ENCODE peak calls at places on chromosomes 2 and 18, in five cellular contexts. Y is heart left ventricle, Z is brain microvascular endothelial cell, G is HFF-Myc, M is choroid plexus epithelial cell. I is an unnamed sample.

GRCh38 chr18:44601447-44601846 is 79.2 kb upstream of the SETBP1 start:
- DNase-seq in Y (no peak), Z (peak), G (peak), M (peak), I (peak)

GRCh38 chr2:177165103-177165583 is 47.5 kb upstream of the HNRNPA3 start:
- DNase-seq in Z (peak), M (peak), G (no peak), Y (no peak), I (no peak)

GRCh38 chr18:63207825-63208224 is 111.7 kb downstream of the BCL2 start:
- DNase-seq in G (no peak), Y (no peak), Z (no peak), M (no peak), I (no peak)

GRCh38 chr2:73033142-73033765 is 38.3 kb downstream of the SFXN5 start:
- DNase-seq in G (no peak), Z (no peak), M (no peak), Y (no peak), I (no peak)

GRCh38 chr2:54967759-54968365 is 82.4 kb downstream of the RTN4 start:
- DNase-seq in Z (no peak), G (no peak), Y (peak), M (no peak), I (no peak)

GRCh38 chr2:188316354-188316753 is 24.7 kb downstream of the GULP1 start:
- DNase-seq in M (no peak), Y (no peak), Z (no peak), G (no peak), I (no peak)

GRCh38 chr2:156982615-156983014 is 274.9 kb upstream of the GALNT5 start:
- DNase-seq in G (no peak), Z (no peak), M (no peak), Y (no peak), I (no peak)

GRCh38 chr18:57475408-57475807 is 40.2 kb downstream of the ONECUT2 start:
- DNase-seq in Y (no peak), M (no peak), Z (no peak), G (no peak), I (no peak)

GRCh38 chr2:88841224-88841929 is 149.9 kb downstream of the RPIA start:
- DNase-seq in M (no peak), Y (no peak), Z (no peak), G (no peak), I (no peak)

GRCh38 chr2:182077451-182078142 is 91.9 kb downstream of the PPP1R1C start:
- DNase-seq in G (peak), Z (peak), Y (no peak), M (peak), I (peak)

GRCh38 chr2:39118786-39119499 is 1.9 kb downstream of the SOS1 start:
- DNase-seq in M (peak), Y (no peak), G (no peak), Z (no peak), I (no peak)

GRCh38 chr2:69962986-69963730 is 1.7 kb upstream of the ASPRV1 start:
- DNase-seq in G (no peak), Z (no peak), M (no peak), Y (no peak), I (no peak)

GRCh38 chr2:69965756-69966447 is 4.5 kb upstream of the ASPRV1 start:
- DNase-seq in Z (no peak), G (no peak), M (no peak), Y (peak), I (no peak)

GRCh38 chr2:69961496-69961895 is at the start of gene ASPRV1:
- DNase-seq in Y (no peak), M (no peak), Z (no peak), G (no peak), I (no peak)

GRCh38 chr2:69966496-69966895 is 5.1 kb upstream of the ASPRV1 start:
- DNase-seq in Z (no peak), G (no peak), Y (no peak), M (peak), I (no peak)

DNA sequence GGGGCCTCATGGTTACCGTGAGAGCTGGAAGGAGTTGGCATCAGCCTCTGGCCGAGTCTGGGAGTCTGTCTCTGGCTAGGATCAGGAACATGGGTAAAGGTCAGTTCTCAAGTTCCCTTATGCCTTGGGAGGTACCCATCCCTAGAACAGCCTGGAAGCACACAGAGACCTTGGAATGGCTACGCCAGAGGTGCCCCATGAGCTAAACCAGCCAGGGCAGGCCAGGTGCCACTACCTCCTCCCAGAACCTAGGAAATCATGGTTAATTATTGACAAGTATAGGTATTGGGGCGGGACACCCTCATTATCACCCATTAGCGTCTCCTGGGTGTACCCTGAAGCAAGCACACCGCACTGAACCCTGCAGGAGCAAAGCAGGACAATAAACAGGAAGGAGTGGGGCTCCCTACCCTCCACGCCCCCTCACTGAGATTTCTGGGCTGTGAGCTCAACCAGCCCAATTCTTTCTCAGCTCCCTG is 3.0 kb upstream of the ASPRV1 start:
- DNase-seq in Y (no peak), G (no peak), Z (no peak), M (no peak), I (no peak)
- H3K4me3 ChIP-seq in Y (no peak), G (no peak), Z (no peak), M (no peak), I (no peak)

DNA sequence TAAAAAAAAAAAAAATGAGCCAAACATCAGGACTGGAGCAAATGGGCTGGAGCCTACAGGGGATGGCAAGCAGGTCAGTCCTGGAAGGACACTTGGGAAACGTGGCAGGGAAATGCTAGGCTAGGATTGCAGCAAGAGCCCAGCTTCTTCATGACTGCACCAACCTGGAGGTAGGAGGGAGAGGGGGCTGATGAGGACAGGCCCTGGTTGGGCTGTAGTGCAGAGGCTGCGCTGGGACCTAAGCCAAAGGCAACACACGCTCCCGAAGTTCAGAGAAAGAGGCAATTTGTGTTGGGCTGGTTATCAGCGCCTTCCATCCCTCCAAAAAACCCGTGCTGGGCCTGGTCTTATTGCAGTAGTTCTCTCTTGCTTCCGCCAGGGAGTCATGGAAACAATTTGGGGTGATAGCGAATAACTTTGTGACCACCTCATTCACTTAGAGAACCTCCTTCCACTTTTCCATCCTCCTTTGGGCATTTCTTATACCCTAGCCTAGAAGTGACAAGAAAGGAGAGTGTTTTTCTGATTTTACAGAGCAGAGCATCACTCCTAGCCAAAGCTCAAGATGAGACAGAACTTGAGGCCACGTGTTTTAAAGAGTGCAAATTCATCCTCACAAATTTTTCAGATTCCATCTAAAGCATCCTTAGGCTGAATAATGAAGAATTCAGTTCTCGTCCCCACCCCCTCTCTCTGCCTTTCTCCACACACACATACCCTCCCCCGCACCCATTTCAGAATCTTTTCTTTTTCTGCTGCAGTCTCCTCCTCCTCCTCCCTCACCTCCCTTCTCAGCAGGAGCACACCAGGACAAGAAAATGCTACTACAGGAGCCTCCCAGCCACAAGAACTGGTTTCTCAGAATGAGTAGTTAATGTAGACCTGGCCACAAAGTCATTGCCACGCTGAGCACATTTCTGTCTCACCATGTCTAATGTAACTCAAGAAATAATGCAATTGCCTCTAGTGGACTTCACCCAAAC is 82.6 kb upstream of the STPG4 start:
- DNase-seq in M (peak), Y (peak), Z (peak), G (no peak), I (no peak)
- TF ChIP-seq CTCF in M (peak), Y (no peak), Z (no peak), G (no peak), I (no peak)

GRCh38 chr2:58047969-58048368 is 1.4 kb downstream of the VRK2 start:
- DNase-seq in Y (no peak), G (no peak), M (no peak), Z (no peak), I (no peak)
- H3K4me3 ChIP-seq in Y (no peak), G (peak), M (no peak), Z (no peak), I (no peak)

GRCh38 chr2:141399270-141399669 is 731.5 kb downstream of the LRP1B start:
- DNase-seq in Y (no peak), G (no peak), M (peak), Z (no peak), I (no peak)
- TF ChIP-seq CTCF in Y (no peak), G (peak), M (peak), Z (peak), I (peak)

DNA sequence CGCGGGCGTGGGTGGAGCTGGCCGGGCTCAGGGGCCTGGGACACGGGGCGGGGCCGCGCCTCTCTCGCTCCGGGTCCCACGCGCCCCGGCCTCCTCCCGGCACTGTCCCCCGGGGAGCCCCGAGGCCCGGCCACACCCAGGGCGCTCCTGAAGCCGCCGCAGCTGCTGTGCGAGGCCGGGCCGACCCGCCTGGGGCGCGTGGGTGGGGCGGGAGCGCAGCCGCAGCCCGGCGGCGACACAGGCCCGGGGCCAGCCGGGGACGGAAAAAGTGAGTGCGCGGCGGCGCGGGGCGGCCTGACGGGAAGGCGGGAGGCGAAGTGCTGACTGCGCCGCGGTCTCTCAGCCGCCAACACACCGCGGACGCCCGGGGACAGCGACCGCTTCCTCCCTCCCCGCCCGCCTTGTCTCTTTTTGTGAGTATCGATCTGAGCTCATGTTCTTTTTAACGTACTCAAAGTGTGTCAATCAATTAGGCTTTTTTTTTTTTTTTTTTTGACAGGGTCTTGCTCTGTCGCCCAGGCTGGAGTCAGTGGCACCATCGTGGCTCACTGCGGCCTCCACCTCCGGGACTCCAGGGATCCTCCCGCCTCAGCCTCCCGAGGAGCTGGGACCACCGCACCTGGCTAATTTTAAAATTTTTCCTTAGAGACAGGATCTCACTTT is 14.5 kb downstream of the PDCD1 start:
- DNase-seq in M (peak), G (no peak), Z (no peak), Y (peak), I (no peak)
- H3K4me3 ChIP-seq in M (peak), G (peak), Z (peak), Y (peak), I (peak)